ENCODE peak calls at places on chromosomes 13 and 19, in six cellular contexts. One of them, this sample, is unnamed.

GRCh38 chr19:34645551-34645950 is 31.4 kb downstream of the SCGB2B2 start:
- DNase-seq in DND-41: no peak
- DNase-seq in IMR-90: no peak
- DNase-seq in mammary epithelial cell: no peak
- DNase-seq in OCI-LY7: no peak
- DNase-seq in BJ: no peak
- DNase-seq in this sample: no peak

GRCh38 chr19:8085606-8086464 is 33.3 kb downstream of the CCL25 start:
- DNase-seq in DND-41: peak; percentile 13
- DNase-seq in IMR-90: no peak
- DNase-seq in mammary epithelial cell: no peak
- DNase-seq in OCI-LY7: no peak
- DNase-seq in BJ: no peak
- DNase-seq in this sample: no peak

GRCh38 chr19:4393947-4394590 is 6.3 kb downstream of the SH3GL1 start:
- DNase-seq in DND-41: no peak
- DNase-seq in IMR-90: no peak
- DNase-seq in mammary epithelial cell: no peak
- DNase-seq in OCI-LY7: no peak
- DNase-seq in BJ: no peak
- DNase-seq in this sample: no peak

GRCh38 chr13:77599351-77599750 is 63.8 kb downstream of the SCEL start:
- DNase-seq in DND-41: no peak
- DNase-seq in IMR-90: no peak
- DNase-seq in mammary epithelial cell: no peak
- DNase-seq in OCI-LY7: no peak
- DNase-seq in BJ: no peak
- DNase-seq in this sample: no peak

GRCh38 chr13:30355405-30355741 is 48.0 kb upstream of the KATNAL1 start:
- DNase-seq in DND-41: peak; percentile 95
- DNase-seq in IMR-90: no peak
- DNase-seq in mammary epithelial cell: no peak
- DNase-seq in OCI-LY7: peak; percentile 84
- DNase-seq in BJ: no peak
- DNase-seq in this sample: no peak

GRCh38 chr13:24511019-24511823 is 1.4 kb downstream of the PARP4 start:
- DNase-seq in DND-41: peak; percentile 28
- DNase-seq in IMR-90: peak; percentile 91
- DNase-seq in mammary epithelial cell: peak; percentile 92
- DNase-seq in OCI-LY7: peak; percentile 72
- DNase-seq in BJ: peak; percentile 70
- DNase-seq in this sample: peak; percentile 94

GRCh38 chr19:1854542-1855039 is 6.3 kb upstream of the REXO1 start:
- DNase-seq in DND-41: no peak
- DNase-seq in IMR-90: no peak
- DNase-seq in mammary epithelial cell: no peak
- DNase-seq in OCI-LY7: no peak
- DNase-seq in BJ: no peak
- DNase-seq in this sample: no peak

GRCh38 chr19:34662919-34663318 is 14.0 kb downstream of the SCGB2B2 start:
- DNase-seq in DND-41: peak; percentile 65
- DNase-seq in IMR-90: no peak
- DNase-seq in mammary epithelial cell: peak; percentile 14
- DNase-seq in OCI-LY7: peak; percentile 74
- DNase-seq in BJ: no peak
- DNase-seq in this sample: peak; percentile 12

GRCh38 chr19:584240-585001 is 5.3 kb upstream of the HCN2 start:
- DNase-seq in DND-41: peak; percentile 69
- DNase-seq in IMR-90: peak; percentile 27
- DNase-seq in mammary epithelial cell: no peak
- DNase-seq in OCI-LY7: peak; percentile 65
- DNase-seq in BJ: no peak
- DNase-seq in this sample: no peak

GRCh38 chr19:10876459-10877240 is 5.3 kb downstream of the CARM1 start:
- DNase-seq in DND-41: no peak
- DNase-seq in IMR-90: no peak
- DNase-seq in mammary epithelial cell: no peak
- DNase-seq in OCI-LY7: no peak
- DNase-seq in BJ: no peak
- DNase-seq in this sample: no peak

GRCh38 chr19:16078759-16079707 is 2.7 kb downstream of the TPM4 start:
- DNase-seq in DND-41: peak; percentile 88
- DNase-seq in IMR-90: peak; percentile 98
- DNase-seq in mammary epithelial cell: peak; percentile 94
- DNase-seq in OCI-LY7: peak; percentile 92
- DNase-seq in BJ: peak; percentile 96
- DNase-seq in this sample: peak; percentile 94

GRCh38 chr13:112063807-112064206 is 3.1 kb upstream of the SOX1 start:
- DNase-seq in DND-41: no peak
- DNase-seq in IMR-90: no peak
- DNase-seq in mammary epithelial cell: no peak
- DNase-seq in OCI-LY7: no peak
- DNase-seq in BJ: no peak
- DNase-seq in this sample: no peak

GRCh38 chr19:3366104-3366760 is at the start of gene NFIC:
- DNase-seq in DND-41: peak; percentile 77
- DNase-seq in IMR-90: peak; percentile 79
- DNase-seq in mammary epithelial cell: peak; percentile 69
- DNase-seq in OCI-LY7: no peak
- DNase-seq in BJ: no peak
- DNase-seq in this sample: no peak

GRCh38 chr13:99972190-99972731 is 694 bp upstream of the ZIC5 start:
- DNase-seq in DND-41: no peak
- DNase-seq in IMR-90: no peak
- DNase-seq in mammary epithelial cell: no peak
- DNase-seq in OCI-LY7: no peak
- DNase-seq in BJ: no peak
- DNase-seq in this sample: no peak

GRCh38 chr19:35509861-35510625 is 3.4 kb downstream of the DMKN start:
- DNase-seq in DND-41: peak; percentile 59
- DNase-seq in IMR-90: peak; percentile 22
- DNase-seq in mammary epithelial cell: peak; percentile 82
- DNase-seq in OCI-LY7: peak; percentile 68
- DNase-seq in BJ: no peak
- DNase-seq in this sample: peak; percentile 69

GRCh38 chr19:48446579-48446978 is 796 bp downstream of the GRWD1 start:
- DNase-seq in DND-41: no peak
- DNase-seq in IMR-90: no peak
- DNase-seq in mammary epithelial cell: no peak
- DNase-seq in OCI-LY7: no peak
- DNase-seq in BJ: no peak
- DNase-seq in this sample: no peak
- H3K4me3 ChIP-seq in DND-41: peak overlapping the region; percentile 95
- H3K4me3 ChIP-seq in IMR-90: peak overlapping the region; percentile 53
- H3K4me3 ChIP-seq in mammary epithelial cell: peak overlapping the region; percentile 80
- H3K4me3 ChIP-seq in OCI-LY7: peak overlapping the region; percentile 97
- H3K4me3 ChIP-seq in BJ: peak overlapping the region; percentile 87
- H3K4me3 ChIP-seq in this sample: peak overlapping the region; percentile 86

GRCh38 chr13:43946281-43946680 is 66.6 kb downstream of the LACC1 start:
- DNase-seq in DND-41: no peak
- DNase-seq in IMR-90: no peak
- DNase-seq in mammary epithelial cell: no peak
- DNase-seq in OCI-LY7: no peak
- DNase-seq in BJ: no peak
- DNase-seq in this sample: no peak
- H3K36me3 ChIP-seq in DND-41: no peaks in the 10 kb centered on the region
- H3K36me3 ChIP-seq in IMR-90: no peaks in the 10 kb centered on the region
- H3K36me3 ChIP-seq in mammary epithelial cell: no peaks in the 10 kb centered on the region
- H3K36me3 ChIP-seq in OCI-LY7: no peaks in the 10 kb centered on the region
- H3K36me3 ChIP-seq in BJ: no peaks in the 10 kb centered on the region
- H3K36me3 ChIP-seq in this sample: no peaks in the 10 kb centered on the region

DNA sequence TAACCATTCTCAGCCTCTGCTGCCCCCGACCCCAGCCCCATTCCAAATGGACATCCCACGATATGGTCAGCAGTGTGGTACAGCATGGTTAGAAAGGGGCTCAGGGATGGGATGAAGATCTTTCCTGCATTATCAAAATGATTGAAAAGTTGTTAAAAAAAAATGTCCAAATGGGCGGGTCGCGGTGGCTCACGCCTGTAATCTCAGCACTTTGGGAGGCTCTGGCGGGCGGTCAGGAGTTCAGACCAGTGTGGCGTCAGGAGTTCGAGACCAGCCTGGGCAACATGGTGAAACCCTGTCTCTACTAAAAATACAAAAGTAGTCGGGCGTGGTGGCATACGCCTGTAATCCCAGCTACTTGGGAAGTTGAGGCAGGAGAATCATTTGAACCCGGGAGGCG is 54.3 kb upstream of the ZNF254 start:
- DNase-seq in DND-41: no peak
- DNase-seq in IMR-90: no peak
- DNase-seq in mammary epithelial cell: no peak
- DNase-seq in OCI-LY7: no peak
- DNase-seq in BJ: no peak
- DNase-seq in this sample: no peak
- H3K4me3 ChIP-seq in DND-41: peak overlapping the region; percentile 97
- H3K4me3 ChIP-seq in IMR-90: no peak overlapping the region
- H3K4me3 ChIP-seq in mammary epithelial cell: no peak overlapping the region
- H3K4me3 ChIP-seq in OCI-LY7: peak overlapping the region; percentile 79
- H3K4me3 ChIP-seq in BJ: no peak overlapping the region
- H3K4me3 ChIP-seq in this sample: no peak overlapping the region

GRCh38 chr19:40623403-40624239 is 22.5 kb downstream of the LTBP4 start:
- DNase-seq in DND-41: peak; percentile 21
- DNase-seq in IMR-90: peak; percentile 18
- DNase-seq in mammary epithelial cell: no peak
- DNase-seq in OCI-LY7: peak; percentile 77
- DNase-seq in BJ: no peak
- DNase-seq in this sample: peak; percentile 85
- H3K36me3 ChIP-seq in DND-41: no peaks in the 10 kb centered on the region
- H3K36me3 ChIP-seq in IMR-90: peaks cover 81% of the 10 kb centered on the region
- H3K36me3 ChIP-seq in mammary epithelial cell: peaks cover 26% of the 10 kb centered on the region
- H3K36me3 ChIP-seq in OCI-LY7: peaks cover 28% of the 10 kb centered on the region
- H3K36me3 ChIP-seq in BJ: peaks cover 18% of the 10 kb centered on the region
- H3K36me3 ChIP-seq in this sample: peaks cover 32% of the 10 kb centered on the region

DNA sequence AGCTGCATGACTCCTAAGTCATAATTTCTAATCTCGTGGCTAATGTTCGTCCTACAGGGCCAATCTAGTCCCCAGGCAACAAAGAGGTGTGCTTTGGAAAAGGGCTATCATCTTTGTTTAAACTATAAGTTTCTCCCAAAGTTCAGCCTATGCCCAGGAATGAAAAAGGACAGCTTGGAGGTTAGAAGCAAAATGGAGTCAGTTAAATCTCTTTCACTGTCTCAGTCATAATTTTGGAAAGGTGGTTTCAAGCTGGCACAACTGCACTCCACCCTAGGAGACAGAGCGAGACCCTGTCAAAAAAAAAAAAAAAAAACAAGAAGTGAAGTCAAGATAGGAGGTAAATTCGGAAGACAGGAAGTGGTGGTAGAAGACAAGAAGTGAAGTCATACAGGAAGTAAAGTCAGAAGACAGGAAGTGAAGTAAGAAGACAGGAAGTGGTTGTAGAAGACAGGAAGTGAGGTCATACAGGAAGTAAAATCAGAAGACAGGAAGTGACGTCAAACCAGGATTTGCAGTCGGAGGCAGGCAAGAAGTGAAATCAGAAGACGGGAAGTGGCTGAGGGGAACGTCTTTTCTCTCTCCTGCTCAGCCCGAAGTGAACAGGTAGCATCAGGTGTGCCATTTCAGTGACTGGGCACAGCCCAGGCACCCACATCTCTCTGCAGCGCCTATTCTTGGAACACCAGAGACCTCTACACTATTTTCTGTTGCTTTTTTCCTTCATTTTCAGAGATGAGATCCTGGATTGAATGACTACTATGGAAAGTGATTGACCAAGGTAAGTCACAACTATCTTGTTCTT is 32.2 kb downstream of the GP6 start:
- DNase-seq in DND-41: peak; percentile 79
- DNase-seq in IMR-90: no peak
- DNase-seq in mammary epithelial cell: peak; percentile 87
- DNase-seq in OCI-LY7: peak; percentile 96
- DNase-seq in BJ: no peak
- DNase-seq in this sample: peak; percentile 67
- H3K4me3 ChIP-seq in DND-41: peak overlapping the region; percentile 81
- H3K4me3 ChIP-seq in IMR-90: no peak overlapping the region
- H3K4me3 ChIP-seq in mammary epithelial cell: no peak overlapping the region
- H3K4me3 ChIP-seq in OCI-LY7: peak overlapping the region; percentile 75
- H3K4me3 ChIP-seq in BJ: no peak overlapping the region
- H3K4me3 ChIP-seq in this sample: peak overlapping the region; percentile 31